ENCODE peak calls at places on chromosomes 11 and 22, in ten cellular contexts. One of them, this sample, is unnamed.

GRCh38 chr22:40436460-40437431 is 66.4 kb downstream of the SGSM3 start:
- DNase-seq in left ventricle myocardium inferior: peak; percentile 41
- DNase-seq in CD4-positive, alpha-beta memory T cell: peak; percentile 63
- DNase-seq in PC-3: peak; percentile 66
- DNase-seq in colonic mucosa: no peak
- DNase-seq in CD4-positive, CD25-positive, alpha-beta regulatory T cell: no peak
- DNase-seq in CD8-positive, alpha-beta T cell: no peak
- DNase-seq in ovary: peak; percentile 39
- DNase-seq in GM23248: peak; percentile 73
- DNase-seq in GM23338: peak; percentile 79
- DNase-seq in this sample: no peak

GRCh38 chr11:68328374-68329091 is 16.1 kb downstream of the LRP5 start:
- DNase-seq in left ventricle myocardium inferior: peak; percentile 62
- DNase-seq in CD4-positive, alpha-beta memory T cell: no peak
- DNase-seq in PC-3: no peak
- DNase-seq in colonic mucosa: peak; percentile 72
- DNase-seq in CD4-positive, CD25-positive, alpha-beta regulatory T cell: no peak
- DNase-seq in CD8-positive, alpha-beta T cell: peak; percentile 25
- DNase-seq in ovary: no peak
- DNase-seq in GM23248: no peak
- DNase-seq in GM23338: peak; percentile 75
- DNase-seq in this sample: no peak

GRCh38 chr11:65868076-65868667 is 4.4 kb downstream of the EFEMP2 start:
- DNase-seq in left ventricle myocardium inferior: peak; percentile 18
- DNase-seq in CD4-positive, alpha-beta memory T cell: peak; percentile 30
- DNase-seq in PC-3: no peak
- DNase-seq in colonic mucosa: no peak
- DNase-seq in CD4-positive, CD25-positive, alpha-beta regulatory T cell: no peak
- DNase-seq in CD8-positive, alpha-beta T cell: peak; percentile 41
- DNase-seq in ovary: peak; percentile 28
- DNase-seq in GM23248: no peak
- DNase-seq in GM23338: peak; percentile 88
- DNase-seq in this sample: peak; percentile 69

GRCh38 chr11:45204761-45205160 is 58.3 kb downstream of the PRDM11 start:
- DNase-seq in left ventricle myocardium inferior: no peak
- DNase-seq in CD4-positive, alpha-beta memory T cell: no peak
- DNase-seq in PC-3: no peak
- DNase-seq in colonic mucosa: no peak
- DNase-seq in CD4-positive, CD25-positive, alpha-beta regulatory T cell: no peak
- DNase-seq in CD8-positive, alpha-beta T cell: no peak
- DNase-seq in ovary: no peak
- DNase-seq in GM23248: no peak
- DNase-seq in GM23338: peak; percentile 60
- DNase-seq in this sample: no peak

GRCh38 chr22:21780259-21780658 is 44.7 kb upstream of the YPEL1 start:
- DNase-seq in left ventricle myocardium inferior: no peak
- DNase-seq in CD4-positive, alpha-beta memory T cell: no peak
- DNase-seq in PC-3: no peak
- DNase-seq in colonic mucosa: no peak
- DNase-seq in CD4-positive, CD25-positive, alpha-beta regulatory T cell: no peak
- DNase-seq in CD8-positive, alpha-beta T cell: no peak
- DNase-seq in ovary: no peak
- DNase-seq in GM23248: no peak
- DNase-seq in GM23338: no peak
- DNase-seq in this sample: no peak

GRCh38 chr11:60349990-60350389 is 22.9 kb downstream of the MS4A6E start:
- DNase-seq in left ventricle myocardium inferior: no peak
- DNase-seq in CD4-positive, alpha-beta memory T cell: no peak
- DNase-seq in PC-3: no peak
- DNase-seq in colonic mucosa: no peak
- DNase-seq in CD4-positive, CD25-positive, alpha-beta regulatory T cell: no peak
- DNase-seq in CD8-positive, alpha-beta T cell: no peak
- DNase-seq in ovary: no peak
- DNase-seq in GM23248: no peak
- DNase-seq in GM23338: no peak
- DNase-seq in this sample: no peak

GRCh38 chr22:32480238-32480637 is 5.6 kb downstream of the FBXO7 start:
- DNase-seq in left ventricle myocardium inferior: no peak
- DNase-seq in CD4-positive, alpha-beta memory T cell: no peak
- DNase-seq in PC-3: no peak
- DNase-seq in colonic mucosa: no peak
- DNase-seq in CD4-positive, CD25-positive, alpha-beta regulatory T cell: no peak
- DNase-seq in CD8-positive, alpha-beta T cell: no peak
- DNase-seq in ovary: no peak
- DNase-seq in GM23248: no peak
- DNase-seq in GM23338: no peak
- DNase-seq in this sample: no peak

GRCh38 chr11:128884703-128885338 is 6.3 kb upstream of the KCNJ5 start:
- DNase-seq in left ventricle myocardium inferior: no peak
- DNase-seq in CD4-positive, alpha-beta memory T cell: peak; percentile 64
- DNase-seq in PC-3: peak; percentile 93
- DNase-seq in colonic mucosa: peak; percentile 80
- DNase-seq in CD4-positive, CD25-positive, alpha-beta regulatory T cell: peak; percentile 23
- DNase-seq in CD8-positive, alpha-beta T cell: peak; percentile 57
- DNase-seq in ovary: peak; percentile 48
- DNase-seq in GM23248: peak; percentile 69
- DNase-seq in GM23338: peak; percentile 85
- DNase-seq in this sample: no peak

GRCh38 chr11:88175707-88176066 is 444 bp upstream of the RAB38 start:
- DNase-seq in left ventricle myocardium inferior: no peak
- DNase-seq in CD4-positive, alpha-beta memory T cell: no peak
- DNase-seq in PC-3: no peak
- DNase-seq in colonic mucosa: no peak
- DNase-seq in CD4-positive, CD25-positive, alpha-beta regulatory T cell: no peak
- DNase-seq in CD8-positive, alpha-beta T cell: no peak
- DNase-seq in ovary: no peak
- DNase-seq in GM23248: peak; percentile 22
- DNase-seq in GM23338: peak; percentile 26
- DNase-seq in this sample: no peak

GRCh38 chr22:45007247-45007945 is 2.4 kb downstream of the PHF21B start:
- DNase-seq in left ventricle myocardium inferior: no peak
- DNase-seq in CD4-positive, alpha-beta memory T cell: no peak
- DNase-seq in PC-3: no peak
- DNase-seq in colonic mucosa: no peak
- DNase-seq in CD4-positive, CD25-positive, alpha-beta regulatory T cell: no peak
- DNase-seq in CD8-positive, alpha-beta T cell: no peak
- DNase-seq in ovary: peak; percentile 61
- DNase-seq in GM23248: peak; percentile 43
- DNase-seq in GM23338: peak; percentile 87
- DNase-seq in this sample: no peak

GRCh38 chr22:37126383-37126782 is 16.9 kb upstream of the TMPRSS6 start:
- DNase-seq in left ventricle myocardium inferior: no peak
- DNase-seq in CD4-positive, alpha-beta memory T cell: no peak
- DNase-seq in PC-3: no peak
- DNase-seq in colonic mucosa: no peak
- DNase-seq in CD4-positive, CD25-positive, alpha-beta regulatory T cell: no peak
- DNase-seq in CD8-positive, alpha-beta T cell: no peak
- DNase-seq in ovary: no peak
- DNase-seq in GM23248: no peak
- DNase-seq in GM23338: peak; percentile 55
- DNase-seq in this sample: no peak

GRCh38 chr11:27429740-27430451 is 42.7 kb downstream of the LGR4 start:
- DNase-seq in left ventricle myocardium inferior: no peak
- DNase-seq in CD4-positive, alpha-beta memory T cell: no peak
- DNase-seq in PC-3: no peak
- DNase-seq in colonic mucosa: no peak
- DNase-seq in CD4-positive, CD25-positive, alpha-beta regulatory T cell: no peak
- DNase-seq in CD8-positive, alpha-beta T cell: no peak
- DNase-seq in ovary: no peak
- DNase-seq in GM23248: peak; percentile 38
- DNase-seq in GM23338: peak; percentile 20
- DNase-seq in this sample: no peak

GRCh38 chr11:45606514-45607024 is 58.9 kb downstream of the CHST1 start:
- DNase-seq in left ventricle myocardium inferior: no peak
- DNase-seq in CD4-positive, alpha-beta memory T cell: no peak
- DNase-seq in PC-3: no peak
- DNase-seq in colonic mucosa: no peak
- DNase-seq in CD4-positive, CD25-positive, alpha-beta regulatory T cell: no peak
- DNase-seq in CD8-positive, alpha-beta T cell: no peak
- DNase-seq in ovary: no peak
- DNase-seq in GM23248: no peak
- DNase-seq in GM23338: peak; percentile 93
- DNase-seq in this sample: no peak

GRCh38 chr11:3203221-3204043 is 15.2 kb downstream of the MRGPRG start:
- DNase-seq in left ventricle myocardium inferior: peak; percentile 13
- DNase-seq in CD4-positive, alpha-beta memory T cell: no peak
- DNase-seq in PC-3: peak; percentile 45
- DNase-seq in colonic mucosa: no peak
- DNase-seq in CD4-positive, CD25-positive, alpha-beta regulatory T cell: no peak
- DNase-seq in CD8-positive, alpha-beta T cell: no peak
- DNase-seq in ovary: no peak
- DNase-seq in GM23248: peak; percentile 43
- DNase-seq in GM23338: peak; percentile 69
- DNase-seq in this sample: peak; percentile 45

GRCh38 chr11:35672608-35673007 is 10.0 kb downstream of the TRIM44 start:
- DNase-seq in left ventricle myocardium inferior: no peak
- DNase-seq in CD4-positive, alpha-beta memory T cell: no peak
- DNase-seq in PC-3: no peak
- DNase-seq in colonic mucosa: no peak
- DNase-seq in CD4-positive, CD25-positive, alpha-beta regulatory T cell: no peak
- DNase-seq in CD8-positive, alpha-beta T cell: no peak
- DNase-seq in ovary: no peak
- DNase-seq in GM23248: no peak
- DNase-seq in GM23338: no peak
- DNase-seq in this sample: no peak
- H3K4me1 ChIP-seq in left ventricle myocardium inferior: peaks cover 66% of the 10 kb centered on the region
- H3K4me1 ChIP-seq in CD4-positive, alpha-beta memory T cell: peaks cover 43% of the 10 kb centered on the region
- H3K4me1 ChIP-seq in PC-3: peaks cover 23% of the 10 kb centered on the region
- H3K4me1 ChIP-seq in colonic mucosa: no peaks in the 10 kb centered on the region
- H3K4me1 ChIP-seq in CD4-positive, CD25-positive, alpha-beta regulatory T cell: peaks cover 2% of the 10 kb centered on the region
- H3K4me1 ChIP-seq in CD8-positive, alpha-beta T cell: peaks cover 8% of the 10 kb centered on the region
- H3K4me1 ChIP-seq in ovary: peaks cover 4% of the 10 kb centered on the region
- H3K4me1 ChIP-seq in GM23248: peaks cover 11% of the 10 kb centered on the region
- H3K4me1 ChIP-seq in GM23338: no peaks in the 10 kb centered on the region
- H3K4me1 ChIP-seq in this sample: peaks cover 40% of the 10 kb centered on the region

GRCh38 chr11:8765294-8765693 is 82.7 kb downstream of the RPL27A start:
- DNase-seq in left ventricle myocardium inferior: no peak
- DNase-seq in CD4-positive, alpha-beta memory T cell: no peak
- DNase-seq in PC-3: no peak
- DNase-seq in colonic mucosa: no peak
- DNase-seq in CD4-positive, CD25-positive, alpha-beta regulatory T cell: no peak
- DNase-seq in CD8-positive, alpha-beta T cell: no peak
- DNase-seq in ovary: no peak
- DNase-seq in GM23248: peak; percentile 76
- DNase-seq in GM23338: no peak
- DNase-seq in this sample: no peak
- H3K4me1 ChIP-seq in left ventricle myocardium inferior: peaks cover 97% of the 10 kb centered on the region
- H3K4me1 ChIP-seq in CD4-positive, alpha-beta memory T cell: no peaks in the 10 kb centered on the region
- H3K4me1 ChIP-seq in PC-3: peaks cover 23% of the 10 kb centered on the region
- H3K4me1 ChIP-seq in colonic mucosa: no peaks in the 10 kb centered on the region
- H3K4me1 ChIP-seq in CD4-positive, CD25-positive, alpha-beta regulatory T cell: no peaks in the 10 kb centered on the region
- H3K4me1 ChIP-seq in CD8-positive, alpha-beta T cell: no peaks in the 10 kb centered on the region
- H3K4me1 ChIP-seq in ovary: peaks cover 32% of the 10 kb centered on the region
- H3K4me1 ChIP-seq in GM23248: peaks cover 46% of the 10 kb centered on the region
- H3K4me1 ChIP-seq in GM23338: peaks cover 14% of the 10 kb centered on the region
- H3K4me1 ChIP-seq in this sample: no peaks in the 10 kb centered on the region

GRCh38 chr11:12863605-12864121 is 145.5 kb upstream of the RASSF10 start:
- DNase-seq in left ventricle myocardium inferior: no peak
- DNase-seq in CD4-positive, alpha-beta memory T cell: no peak
- DNase-seq in PC-3: no peak
- DNase-seq in colonic mucosa: no peak
- DNase-seq in CD4-positive, CD25-positive, alpha-beta regulatory T cell: no peak
- DNase-seq in CD8-positive, alpha-beta T cell: no peak
- DNase-seq in ovary: no peak
- DNase-seq in GM23248: no peak
- DNase-seq in GM23338: no peak
- DNase-seq in this sample: peak; percentile 38

GRCh38 chr11:12862761-12863469 is 146.2 kb upstream of the RASSF10 start:
- DNase-seq in left ventricle myocardium inferior: peak; percentile 26
- DNase-seq in CD4-positive, alpha-beta memory T cell: no peak
- DNase-seq in PC-3: no peak
- DNase-seq in colonic mucosa: no peak
- DNase-seq in CD4-positive, CD25-positive, alpha-beta regulatory T cell: no peak
- DNase-seq in CD8-positive, alpha-beta T cell: no peak
- DNase-seq in ovary: peak; percentile 80
- DNase-seq in GM23248: peak; percentile 81
- DNase-seq in GM23338: peak; percentile 92
- DNase-seq in this sample: no peak

GRCh38 chr11:12865871-12866595 is 143.1 kb upstream of the RASSF10 start:
- DNase-seq in left ventricle myocardium inferior: no peak
- DNase-seq in CD4-positive, alpha-beta memory T cell: no peak
- DNase-seq in PC-3: no peak
- DNase-seq in colonic mucosa: no peak
- DNase-seq in CD4-positive, CD25-positive, alpha-beta regulatory T cell: no peak
- DNase-seq in CD8-positive, alpha-beta T cell: no peak
- DNase-seq in ovary: no peak
- DNase-seq in GM23248: no peak
- DNase-seq in GM23338: no peak
- DNase-seq in this sample: peak; percentile 9

GRCh38 chr11:12867531-12867930 is 141.6 kb upstream of the RASSF10 start:
- DNase-seq in left ventricle myocardium inferior: no peak
- DNase-seq in CD4-positive, alpha-beta memory T cell: no peak
- DNase-seq in PC-3: no peak
- DNase-seq in colonic mucosa: no peak
- DNase-seq in CD4-positive, CD25-positive, alpha-beta regulatory T cell: no peak
- DNase-seq in CD8-positive, alpha-beta T cell: no peak
- DNase-seq in ovary: no peak
- DNase-seq in GM23248: no peak
- DNase-seq in GM23338: no peak
- DNase-seq in this sample: no peak

GRCh38 chr11:12864316-12865156 is 144.6 kb upstream of the RASSF10 start:
- DNase-seq in left ventricle myocardium inferior: no peak
- DNase-seq in CD4-positive, alpha-beta memory T cell: no peak
- DNase-seq in PC-3: peak; percentile 30
- DNase-seq in colonic mucosa: no peak
- DNase-seq in CD4-positive, CD25-positive, alpha-beta regulatory T cell: no peak
- DNase-seq in CD8-positive, alpha-beta T cell: no peak
- DNase-seq in ovary: no peak
- DNase-seq in GM23248: peak; percentile 46
- DNase-seq in GM23338: peak; percentile 99
- DNase-seq in this sample: no peak
- H3K4me1 ChIP-seq in left ventricle myocardium inferior: peaks cover 74% of the 10 kb centered on the region
- H3K4me1 ChIP-seq in CD4-positive, alpha-beta memory T cell: no peaks in the 10 kb centered on the region
- H3K4me1 ChIP-seq in PC-3: no peaks in the 10 kb centered on the region
- H3K4me1 ChIP-seq in colonic mucosa: no peaks in the 10 kb centered on the region
- H3K4me1 ChIP-seq in CD4-positive, CD25-positive, alpha-beta regulatory T cell: no peaks in the 10 kb centered on the region
- H3K4me1 ChIP-seq in CD8-positive, alpha-beta T cell: peaks cover 4% of the 10 kb centered on the region
- H3K4me1 ChIP-seq in ovary: peaks cover 8% of the 10 kb centered on the region
- H3K4me1 ChIP-seq in GM23248: peaks cover 32% of the 10 kb centered on the region
- H3K4me1 ChIP-seq in GM23338: peaks cover 35% of the 10 kb centered on the region
- H3K4me1 ChIP-seq in this sample: peaks cover 8% of the 10 kb centered on the region

DNA sequence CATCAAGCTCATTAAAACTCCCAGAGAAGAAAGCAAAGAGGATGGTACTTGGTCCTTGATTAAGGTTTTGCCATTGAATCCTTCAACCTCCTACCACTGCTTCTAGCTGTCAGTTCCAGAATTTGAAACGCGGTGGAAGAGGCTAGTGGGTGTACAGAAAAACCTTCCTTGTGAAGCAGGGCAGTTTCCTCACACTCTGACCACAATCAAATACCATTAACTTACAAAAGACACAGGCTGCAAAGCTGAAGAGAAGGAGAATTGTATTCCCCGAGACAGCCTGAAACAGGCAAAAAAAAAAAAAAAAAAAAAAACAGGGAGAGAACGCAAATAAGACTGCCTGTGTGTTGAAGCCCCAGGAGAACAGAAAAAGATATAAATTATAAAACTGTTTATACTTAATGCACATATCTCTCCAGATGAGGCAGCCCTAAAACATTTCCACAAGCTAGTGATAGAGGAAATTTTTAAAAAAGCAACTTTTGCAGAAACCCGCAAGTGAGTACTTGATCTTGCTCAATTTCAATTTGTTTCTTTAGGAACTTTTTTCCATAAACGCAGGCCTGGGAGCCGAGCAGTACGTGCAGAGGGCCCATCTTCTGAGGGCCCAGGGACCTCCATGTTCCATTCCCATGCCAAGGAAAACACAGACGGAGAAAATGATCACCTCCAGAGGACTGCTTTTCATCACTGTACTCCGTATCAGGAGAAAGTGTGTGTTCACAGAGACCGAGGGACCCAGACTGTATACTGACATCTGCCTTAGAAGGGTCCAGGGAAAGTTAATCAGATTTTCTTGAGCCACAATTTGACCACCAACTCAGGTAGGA is 218.7 kb upstream of the BLID start:
- DNase-seq in left ventricle myocardium inferior: no peak
- DNase-seq in CD4-positive, alpha-beta memory T cell: no peak
- DNase-seq in PC-3: no peak
- DNase-seq in colonic mucosa: no peak
- DNase-seq in CD4-positive, CD25-positive, alpha-beta regulatory T cell: no peak
- DNase-seq in CD8-positive, alpha-beta T cell: no peak
- DNase-seq in ovary: no peak
- DNase-seq in GM23248: no peak
- DNase-seq in GM23338: no peak
- DNase-seq in this sample: no peak
- H3K4me1 ChIP-seq in left ventricle myocardium inferior: peaks cover 16% of the 10 kb centered on the region
- H3K4me1 ChIP-seq in CD4-positive, alpha-beta memory T cell: no peaks in the 10 kb centered on the region
- H3K4me1 ChIP-seq in PC-3: no peaks in the 10 kb centered on the region
- H3K4me1 ChIP-seq in colonic mucosa: no peaks in the 10 kb centered on the region
- H3K4me1 ChIP-seq in CD4-positive, CD25-positive, alpha-beta regulatory T cell: no peaks in the 10 kb centered on the region
- H3K4me1 ChIP-seq in CD8-positive, alpha-beta T cell: no peaks in the 10 kb centered on the region
- H3K4me1 ChIP-seq in ovary: no peaks in the 10 kb centered on the region
- H3K4me1 ChIP-seq in GM23248: peaks cover 20% of the 10 kb centered on the region
- H3K4me1 ChIP-seq in GM23338: no peaks in the 10 kb centered on the region
- H3K4me1 ChIP-seq in this sample: peaks cover 5% of the 10 kb centered on the region

This sample was measured in tibial artery.